ENCODE peak calls at places on chromosomes 16 and 17, in four cellular contexts. G is H1, W is HepG2, P is HCT116. F is an unnamed sample. For H3K4me1, the result is how much of the 10 kb centered on the place peaks cover.

GRCh38 chr17:51638909-51639308 is 378.6 kb downstream of the UTP18 start:
- DNase-seq in W (no peak), P (no peak), G (no peak), F (no peak)

GRCh38 chr17:13835151-13835550 is 233.4 kb upstream of the HS3ST3A1 start:
- DNase-seq in G (no peak), P (no peak), W (no peak), F (no peak)

GRCh38 chr16:65429504-65430149 is 307.8 kb upstream of the CDH11 start:
- DNase-seq in W (no peak), G (no peak), P (no peak), F (no peak)

GRCh38 chr17:43880420-43880991 is 26.8 kb downstream of the MPP2 start:
- DNase-seq in P (peak), G (no peak), W (peak), F (no peak)

GRCh38 chr17:78789663-78790181 is 7.6 kb upstream of the CYTH1 start:
- DNase-seq in G (no peak), P (no peak), W (no peak), F (no peak)

GRCh38 chr17:67105213-67105612 is 60.9 kb downstream of the CACNG1 start:
- DNase-seq in G (no peak), W (no peak), P (no peak), F (no peak)

GRCh38 chr16:89455692-89456091 is 34.7 kb downstream of the ANKRD11 start:
- DNase-seq in P (no peak), G (no peak), W (no peak), F (no peak)

GRCh38 chr17:67393809-67394418 is 16.8 kb downstream of the PITPNC1 start:
- DNase-seq in P (no peak), G (no peak), W (no peak), F (no peak)

GRCh38 chr17:18185391-18185790 is 1.8 kb downstream of the ALKBH5 start:
- DNase-seq in W (no peak), P (no peak), G (no peak), F (no peak)

GRCh38 chr17:49061524-49061943 is 64.3 kb downstream of the IGF2BP1 start:
- DNase-seq in W (no peak), G (no peak), P (no peak), F (no peak)

GRCh38 chr16:48091077-48091476 is 64.7 kb downstream of the ABCC12 start:
- DNase-seq in W (no peak), G (no peak), P (no peak), F (no peak)

GRCh38 chr17:74740641-74741387 is 3.8 kb downstream of the RAB37 start:
- DNase-seq in P (no peak), G (no peak), W (no peak), F (no peak)

GRCh38 chr16:54171855-54172537 is 114.6 kb downstream of the IRX3 start:
- DNase-seq in W (peak), G (no peak), P (no peak), F (no peak)

GRCh38 chr17:70127221-70127873 is 42.0 kb upstream of the KCNJ2 start:
- DNase-seq in P (no peak), W (no peak), G (no peak), F (no peak)

GRCh38 chr17:16622540-16623277 is 30.9 kb downstream of the ZNF624 start:
- DNase-seq in P (no peak), G (no peak), W (no peak), F (no peak)

GRCh38 chr16:49631521-49632041 is 224.3 kb downstream of the ZNF423 start:
- DNase-seq in W (no peak), P (no peak), G (no peak), F (no peak)

GRCh38 chr16:85072947-85073346 is 39.3 kb downstream of the CIBAR2 start:
- DNase-seq in W (no peak), P (no peak), G (no peak), F (no peak)

GRCh38 chr16:29784901-29785500 is 5.5 kb upstream of the KIF22 start:
- DNase-seq in W (no peak), P (no peak), G (peak), F (no peak)

GRCh38 chr17:48639136-48639535 is 13.0 kb upstream of the HOXB9 start:
- DNase-seq in P (no peak), W (no peak), G (no peak), F (no peak)

GRCh38 chr17:10772425-10773380 is 31.2 kb downstream of the TMEM238L start:
- DNase-seq in G (peak), W (peak), P (peak), F (no peak)

GRCh38 chr17:43702636-43703035 is 40.9 kb upstream of the MEOX1 start:
- DNase-seq in G (no peak), P (no peak), W (peak), F (no peak)

GRCh38 chr16:74749291-74750055 is 25.1 kb downstream of the FA2H start:
- DNase-seq in G (no peak), P (no peak), W (no peak), F (no peak)

GRCh38 chr16:84391151-84391873 is 23.0 kb downstream of the ATP2C2 start:
- DNase-seq in G (no peak), P (no peak), W (no peak), F (no peak)

GRCh38 chr17:40538936-40539705 is 26.2 kb downstream of the CCR7 start:
- DNase-seq in W (no peak), P (no peak), G (no peak), F (no peak)

GRCh38 chr17:76124582-76125390 is 16.3 kb downstream of the FOXJ1 start:
- DNase-seq in P (no peak), W (no peak), G (no peak), F (no peak)

GRCh38 chr16:15948532-15949209 is 745 bp upstream of the ABCC1 start:
- DNase-seq in P (no peak), G (no peak), W (peak), F (no peak)

GRCh38 chr16:15950869-15951268 is 1.5 kb downstream of the ABCC1 start:
- DNase-seq in G (no peak), W (no peak), P (no peak), F (no peak)

GRCh38 chr16:15950167-15950854 is 895 bp downstream of the ABCC1 start:
- DNase-seq in P (no peak), G (no peak), W (peak), F (no peak)

GRCh38 chr16:15947983-15948509 is 1.4 kb upstream of the ABCC1 start:
- DNase-seq in W (peak), G (no peak), P (no peak), F (no peak)

DNA sequence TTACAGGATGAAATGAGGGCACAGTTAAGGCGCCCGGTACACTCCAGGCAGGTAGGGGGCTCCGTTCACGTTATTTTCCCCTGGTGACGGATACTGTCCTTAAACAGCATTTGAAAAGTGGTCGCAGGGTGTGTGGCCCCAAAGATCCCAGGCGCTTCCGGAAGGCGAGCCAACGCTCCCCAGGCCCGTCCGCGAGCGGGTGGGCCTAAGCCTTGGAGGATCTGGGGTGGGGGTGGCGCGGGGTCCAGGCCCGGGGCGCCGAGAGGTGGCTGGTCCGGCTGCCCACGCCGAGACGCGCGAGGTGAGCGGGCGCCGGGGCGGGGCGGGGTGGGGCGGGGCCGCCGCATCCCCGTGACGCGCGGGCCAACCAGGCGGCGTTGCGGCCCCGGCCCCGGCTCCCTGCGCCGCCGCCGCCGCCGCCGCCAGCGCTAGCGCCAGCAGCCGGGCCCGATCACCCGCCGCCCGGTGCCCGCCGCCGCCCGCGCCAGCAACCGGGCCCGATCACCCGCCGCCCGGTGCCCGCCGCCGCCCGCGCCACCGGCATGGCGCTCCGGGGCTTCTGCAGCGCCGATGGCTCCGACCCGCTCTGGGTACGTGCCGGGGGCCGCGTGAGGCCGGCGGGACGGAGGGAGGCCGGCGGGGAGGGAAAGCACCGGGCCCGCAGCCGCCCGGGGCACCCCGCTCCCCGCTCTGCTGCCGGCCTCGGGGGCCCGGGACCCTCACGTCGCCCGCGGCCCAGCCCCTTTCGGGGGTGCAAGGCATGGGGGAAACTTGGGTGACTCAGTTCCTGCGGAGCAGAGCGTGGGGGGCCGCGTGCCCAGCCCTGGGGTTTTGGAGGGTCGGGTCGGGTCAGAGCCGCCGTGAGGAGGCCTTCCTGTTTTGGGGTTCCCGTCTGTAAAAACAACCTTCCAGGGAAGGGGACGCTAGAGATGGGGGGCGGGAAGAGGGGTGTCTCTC is at the start of gene ABCC1:
- DNase-seq in W (peak), P (no peak), G (no peak), F (no peak)
- TF ChIP-seq YY1 in W (no peak), P (no peak), G (no peak), F (no peak)

GRCh38 chr17:27502526-27503324 is 46.5 kb downstream of the KSR1 start:
- DNase-seq in P (no peak), W (no peak), G (no peak), F (no peak)
- H3K4me1 ChIP-seq in P (under half), W (under half), G (under half), F (under half)

GRCh38 chr16:23967775-23968571 is 132.2 kb downstream of the PRKCB start:
- DNase-seq in W (peak), G (no peak), P (no peak), F (no peak)

GRCh38 chr16:23969468-23970297 is 133.9 kb downstream of the PRKCB start:
- DNase-seq in P (no peak), W (no peak), G (no peak), F (no peak)

GRCh38 chr16:23965137-23965733 is 129.5 kb downstream of the PRKCB start:
- DNase-seq in W (no peak), P (no peak), G (no peak), F (no peak)

GRCh38 chr16:23966577-23966976 is 130.8 kb downstream of the PRKCB start:
- DNase-seq in W (no peak), P (no peak), G (no peak), F (no peak)

GRCh38 chr16:23967018-23967417 is 131.2 kb downstream of the PRKCB start:
- DNase-seq in P (no peak), G (no peak), W (no peak), F (no peak)
- TF ChIP-seq SP1 in P (no peak), G (no peak), W (no peak), F (no peak)

GRCh38 chr16:57611184-57611583 is 17.2 kb upstream of the ADGRG1 start:
- DNase-seq in P (no peak), W (no peak), G (no peak), F (no peak)

GRCh38 chr16:57608462-57609113 is 19.8 kb upstream of the ADGRG1 start:
- DNase-seq in G (no peak), W (no peak), P (no peak), F (no peak)

GRCh38 chr16:57607676-57608461 is 20.6 kb upstream of the ADGRG1 start:
- DNase-seq in P (no peak), G (no peak), W (no peak), F (no peak)

GRCh38 chr16:57610611-57611010 is 17.8 kb upstream of the ADGRG1 start:
- DNase-seq in W (no peak), P (no peak), G (no peak), F (no peak)

DNA sequence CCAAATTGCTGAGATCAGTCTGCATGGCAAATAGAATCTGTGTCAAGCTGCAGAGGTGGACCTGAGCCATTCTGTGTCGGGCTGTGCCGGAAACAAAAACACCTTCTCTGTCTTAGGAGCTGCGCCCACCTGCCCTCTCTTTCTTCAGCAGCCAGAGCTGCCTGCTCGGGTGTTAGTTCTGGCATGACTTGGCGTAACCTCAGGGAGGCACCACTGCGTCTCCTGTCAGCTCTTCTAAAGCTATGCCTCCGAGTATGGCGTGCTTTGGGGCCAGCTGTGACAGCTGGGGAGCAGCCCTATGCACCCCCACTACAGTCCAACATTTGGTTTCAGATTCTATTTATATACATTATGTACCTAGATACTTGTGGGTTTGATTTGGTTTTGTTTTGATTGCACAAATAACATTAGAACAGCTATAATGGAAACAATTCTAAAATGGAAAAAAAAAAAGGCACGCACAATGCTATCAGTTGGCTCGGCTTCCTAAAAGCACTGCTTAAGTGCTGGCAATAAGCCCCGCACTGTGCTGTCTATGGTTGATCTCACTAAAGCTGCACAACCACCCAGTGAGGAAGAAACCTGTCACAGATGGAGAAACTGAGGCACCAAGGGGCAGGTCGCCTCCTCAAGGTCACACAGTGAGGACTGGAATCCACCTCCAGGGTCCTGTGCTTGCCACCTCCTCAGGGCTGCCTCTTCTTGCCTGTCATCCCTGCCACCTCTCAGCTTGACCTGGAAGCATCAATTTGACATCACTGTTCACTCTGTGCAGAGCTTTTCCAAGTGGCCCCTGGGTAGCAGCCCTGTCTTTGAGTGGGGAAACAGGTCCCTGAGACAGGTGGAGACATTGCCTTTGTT is 18.7 kb upstream of the ADGRG1 start:
- DNase-seq in W (no peak), G (no peak), P (no peak), F (peak)
- TF ChIP-seq YY1 in W (no peak), G (no peak), P (no peak), F (peak)

DNA sequence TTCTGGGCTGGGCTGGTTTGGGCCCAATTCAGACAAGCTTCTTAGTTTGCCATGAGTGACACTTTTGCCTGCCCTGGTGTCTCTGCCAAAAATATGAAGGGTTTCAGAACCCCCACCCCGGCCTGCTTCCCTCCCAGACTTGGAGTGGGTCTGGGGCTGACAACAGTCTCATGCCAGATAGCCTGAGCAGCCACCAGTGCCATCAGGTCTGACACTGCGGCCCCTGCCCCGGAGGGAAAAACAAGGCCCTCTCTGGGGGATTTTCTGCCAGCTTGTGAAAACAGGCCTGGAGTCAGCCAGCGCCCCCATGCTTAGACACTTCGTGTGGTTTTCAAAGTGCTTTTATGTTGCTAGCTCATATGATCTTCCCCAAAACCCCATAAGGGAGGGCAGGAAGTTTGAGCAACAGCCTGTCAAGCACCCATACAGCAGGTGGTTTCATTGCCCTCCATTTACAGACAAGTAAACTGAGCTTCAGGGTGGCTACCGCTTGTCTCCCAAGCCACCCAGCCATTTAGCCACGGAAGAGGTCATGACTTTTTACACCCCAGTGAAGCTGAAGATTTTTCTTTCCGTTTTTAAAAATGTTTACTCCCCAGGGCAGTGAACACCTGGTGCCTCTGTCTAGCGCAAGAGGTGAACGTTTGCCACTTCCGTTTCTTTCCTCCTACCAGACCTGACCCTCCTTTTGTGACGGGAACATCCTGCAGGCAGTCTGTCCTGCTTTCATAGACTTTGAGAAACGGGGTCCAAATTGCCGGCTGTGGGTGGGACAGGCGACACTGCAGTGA is 300.6 kb downstream of the SEC14L1 start:
- DNase-seq in W (no peak), G (no peak), P (no peak), F (peak)
- H3K4me1 ChIP-seq in W (under half), G (under half), P (under half), F (half or more)

F was measured in GM12878.